ENCODE peak calls at places on chromosomes 3 and 15, in four cellular contexts. E is NCI-H748 treated with DMSO at 0.1 percent for 48 hours; Q is stimulated activated CD4-positive, alpha-beta T cell treated with anti-CD3 and anti-CD28 coated beads, Interleukin-1b, Interleukin-23, amount 100 ng/mL, for 48 hours; X is H4. Y is an unnamed sample.

GRCh38 chr3:143124683-143125520 is 5.3 kb downstream of the CHST2 start:
- DNase-seq in E (peak), Q (no peak), X (no peak), Y (peak)

GRCh38 chr3:80017369-80017768 is 249.6 kb upstream of the ROBO1 start:
- DNase-seq in E (no peak), Q (no peak), X (no peak), Y (no peak)

GRCh38 chr15:77739591-77740378 is 107.1 kb upstream of the LINGO1 start:
- DNase-seq in E (no peak), Q (no peak), X (no peak), Y (no peak)

GRCh38 chr3:20316238-20316637 is 130.2 kb upstream of the SGO1 start:
- DNase-seq in E (no peak), Q (no peak), X (no peak), Y (no peak)

GRCh38 chr15:38263996-38264395 is 11.4 kb downstream of the SPRED1 start:
- DNase-seq in E (no peak), Q (no peak), X (no peak), Y (no peak)

GRCh38 chr15:64009798-64010241 is 36.5 kb downstream of the DAPK2 start:
- DNase-seq in E (no peak), Q (peak), X (peak), Y (peak)

GRCh38 chr3:3664916-3665315 is 134.3 kb upstream of the LRRN1 start:
- DNase-seq in E (no peak), Q (no peak), X (peak), Y (no peak)

GRCh38 chr3:98763814-98764691 is 913 bp downstream of the ST3GAL6 start:
- DNase-seq in E (no peak), Q (no peak), X (no peak), Y (no peak)

GRCh38 chr3:194042947-194043346 is 93.0 kb upstream of the HES1 start:
- DNase-seq in E (no peak), Q (no peak), X (peak), Y (no peak)

GRCh38 chr15:32909431-32909830 is 191.6 kb downstream of the GREM1 start:
- DNase-seq in E (no peak), Q (no peak), X (no peak), Y (no peak)

GRCh38 chr15:65812921-65813320 is 20.8 kb upstream of the DENND4A start:
- DNase-seq in E (no peak), Q (no peak), X (no peak), Y (no peak)

GRCh38 chr15:27679621-27680521 is 419.2 kb downstream of the OCA2 start:
- DNase-seq in E (peak), Q (no peak), X (no peak), Y (no peak)

GRCh38 chr3:72255736-72256559 is 471.0 kb upstream of the PROK2 start:
- DNase-seq in E (peak), Q (no peak), X (peak), Y (peak)

GRCh38 chr3:12363397-12364195 is 74.7 kb downstream of the PPARG start:
- DNase-seq in E (no peak), Q (no peak), X (no peak), Y (no peak)

GRCh38 chr3:62611541-62612240 is 238.3 kb upstream of the FEZF2 start:
- DNase-seq in E (no peak), Q (no peak), X (no peak), Y (no peak)

GRCh38 chr15:79433610-79434009 is 1.5 kb downstream of the MINAR1 start:
- DNase-seq in E (peak), Q (no peak), X (no peak), Y (peak)

GRCh38 chr3:177607596-177607995 is 410.3 kb upstream of the TBL1XR1 start:
- DNase-seq in E (peak), Q (no peak), X (no peak), Y (no peak)

GRCh38 chr3:14633819-14634424 is 17.6 kb upstream of the CCDC174 start:
- DNase-seq in E (no peak), Q (peak), X (peak), Y (peak)

GRCh38 chr3:127768346-127769008 is 53.8 kb downstream of the MGLL start:
- DNase-seq in E (no peak), Q (no peak), X (peak), Y (no peak)

GRCh38 chr3:188842628-188843027 is 329.1 kb upstream of the TPRG1 start:
- DNase-seq in E (no peak), Q (no peak), X (no peak), Y (no peak)

GRCh38 chr15:80482686-80483085 is 78.5 kb downstream of the ARNT2 start:
- DNase-seq in E (no peak), Q (no peak), X (no peak), Y (no peak)

GRCh38 chr15:28098360-28098765 is 752 bp downstream of the OCA2 start:
- DNase-seq in E (no peak), Q (no peak), X (no peak), Y (no peak)

GRCh38 chr3:141020139-141020940 is 30.8 kb upstream of the SPSB4 start:
- DNase-seq in E (no peak), Q (peak), X (peak), Y (no peak)

GRCh38 chr3:12237076-12237475 is 51.8 kb upstream of the PPARG start:
- DNase-seq in E (no peak), Q (no peak), X (no peak), Y (no peak)

Y was measured in NAMALWA.